ENCODE peak calls at places on chromosomes 3 and 15, in four cellular contexts. G is ELF-1, R is psoas muscle, W is activated T-cell treated with anti-CD3 and anti-CD28 coated beads for 1 hour. L is an unnamed sample.

GRCh38 chr3:56415672-56416071 is 52.6 kb downstream of the ERC2 start:
- DNase-seq in W (no peak), G (no peak), R (no peak), L (no peak)

GRCh38 chr3:183085634-183086390 is 13.5 kb downstream of the MCCC1 start:
- DNase-seq in R (no peak), G (peak; percentile 71), W (no peak), L (no peak)

GRCh38 chr15:67481680-67482079 is 39.3 kb upstream of the C15orf61 start:
- DNase-seq in W (no peak), R (no peak), G (no peak), L (no peak)

GRCh38 chr3:114649331-114649730 is 355.5 kb downstream of the TIGIT start:
- DNase-seq in W (no peak), G (no peak), R (no peak), L (no peak)

GRCh38 chr15:81558056-81558455 is 184.0 kb upstream of the TMC3 start:
- DNase-seq in R (no peak), W (no peak), G (no peak), L (no peak)

GRCh38 chr15:64502537-64502936 is 42.2 kb downstream of the ZNF609 start:
- DNase-seq in R (no peak), W (no peak), G (no peak), L (no peak)

GRCh38 chr15:78083687-78084358 is 6.3 kb upstream of the TBC1D2B start:
- DNase-seq in W (no peak), R (no peak), G (no peak), L (no peak)

GRCh38 chr3:29565236-29565635 is 284.4 kb downstream of the RBMS3 start:
- DNase-seq in W (no peak), R (no peak), G (no peak), L (no peak)

GRCh38 chr3:102526865-102527264 is 92.0 kb downstream of the ZPLD1 start:
- DNase-seq in W (no peak), R (no peak), G (no peak), L (no peak)

GRCh38 chr3:194574639-194575483 is 58.4 kb downstream of the TMEM44 start:
- DNase-seq in R (no peak), W (no peak), G (no peak), L (no peak)

GRCh38 chr3:33704891-33705290 is 13.2 kb downstream of the CLASP2 start:
- DNase-seq in W (no peak), G (no peak), R (no peak), L (no peak)

GRCh38 chr3:195558602-195559001 is 15.5 kb upstream of the PPP1R2 start:
- DNase-seq in W (no peak), G (peak; percentile 23), R (peak; percentile 82), L (no peak)

GRCh38 chr3:117989982-117990381 is 1044.7 kb downstream of the IGSF11 start:
- DNase-seq in R (no peak), W (no peak), G (no peak), L (no peak)

GRCh38 chr15:77024273-77025065 is 29.5 kb downstream of the PSTPIP1 start:
- DNase-seq in R (peak; percentile 83), G (peak; percentile 77), W (peak; percentile 63), L (peak; percentile 59)

L was measured in CD4-positive, alpha-beta T cell.